ENCODE peak calls at places on chromosomes 1 and 21, in five cellular contexts. Z is kidney glomerular epithelial cell, B is tibial nerve, G is neural progenitor cell, C is GM20000. V is an unnamed sample.

GRCh38 chr21:33018707-33019455 is 6.9 kb upstream of the OLIG2 start:
- DNase-seq in Z (no peak), B (no peak), G (no peak), C (no peak), V (no peak)

GRCh38 chr1:216616425-216616824 is 106.8 kb downstream of the ESRRG start:
- DNase-seq in C (no peak), Z (no peak), B (no peak), G (no peak), V (no peak)

GRCh38 chr1:155019377-155020245 is 14.0 kb downstream of the DCST2 start:
- DNase-seq in G (no peak), Z (no peak), C (no peak), B (no peak), V (no peak)

GRCh38 chr1:154874465-154874864 is 4.4 kb upstream of the KCNN3 start:
- DNase-seq in B (no peak), Z (no peak), C (peak), G (no peak), V (no peak)

GRCh38 chr1:231219422-231220401 is 21.3 kb upstream of the GNPAT start:
- DNase-seq in C (no peak), Z (peak), B (no peak), G (no peak), V (no peak)

GRCh38 chr21:36104306-36105300 is 30.3 kb upstream of the CBR3 start:
- DNase-seq in C (no peak), G (peak), B (peak), Z (peak), V (no peak)

GRCh38 chr1:14135070-14135469 is 435.1 kb downstream of the PRDM2 start:
- DNase-seq in C (no peak), B (no peak), Z (no peak), G (no peak), V (peak)

GRCh38 chr1:83741348-83741747 is 257.6 kb downstream of the TTLL7 start:
- DNase-seq in Z (peak), C (no peak), B (no peak), G (peak), V (no peak)

GRCh38 chr21:20971296-20971921 is 26.8 kb upstream of the NCAM2 start:
- DNase-seq in C (peak), G (peak), B (peak), Z (peak), V (peak)

GRCh38 chr1:162319510-162320160 is 57.0 kb downstream of the SPATA46 start:
- DNase-seq in Z (peak), G (no peak), B (no peak), C (no peak), V (no peak)

GRCh38 chr21:33858672-33859372 is 56.8 kb downstream of the ATP5PO start:
- DNase-seq in G (no peak), B (no peak), Z (no peak), C (no peak), V (no peak)

GRCh38 chr1:109877320-109877771 is 33.3 kb upstream of the CSF1 start:
- DNase-seq in C (no peak), B (peak), Z (peak), G (peak), V (no peak)

GRCh38 chr1:39409055-39409816 is 82.2 kb upstream of the BMP8A start:
- DNase-seq in C (no peak), Z (no peak), G (peak), B (peak), V (no peak)

GRCh38 chr1:233075045-233075444 is 124.6 kb downstream of the NTPCR start:
- DNase-seq in G (no peak), C (no peak), Z (peak), B (no peak), V (no peak)

GRCh38 chr1:93219443-93219842 is 38.9 kb downstream of the CCDC18 start:
- DNase-seq in Z (peak), C (peak), G (no peak), B (no peak), V (no peak)

GRCh38 chr1:112034277-112034676 is 44.8 kb upstream of the KCND3 start:
- DNase-seq in Z (no peak), B (no peak), C (no peak), G (no peak), V (no peak)

GRCh38 chr1:233514946-233515391 is 98.9 kb upstream of the KCNK1 start:
- DNase-seq in G (no peak), Z (no peak), C (no peak), B (no peak), V (no peak)

GRCh38 chr1:245677446-245678240 is 522.9 kb downstream of the KIF26B start:
- DNase-seq in Z (no peak), C (no peak), G (no peak), B (no peak), V (no peak)

GRCh38 chr1:47984175-47984789 is 12.9 kb downstream of the TRABD2B start:
- DNase-seq in C (no peak), Z (no peak), B (no peak), G (peak), V (no peak)

GRCh38 chr1:232486006-232486405 is 143.9 kb downstream of the SIPA1L2 start:
- DNase-seq in C (no peak), G (no peak), Z (no peak), B (no peak), V (no peak)

GRCh38 chr1:215282557-215282956 is 200.0 kb downstream of the KCNK2 start:
- DNase-seq in C (no peak), B (no peak), Z (peak), G (no peak), V (no peak)

GRCh38 chr21:25080161-25080560 is 527.1 kb downstream of the MRPL39 start:
- DNase-seq in Z (no peak), G (no peak), C (no peak), B (no peak), V (no peak)

GRCh38 chr1:243470492-243470891 is 214.7 kb downstream of the SDCCAG8 start:
- DNase-seq in G (peak), Z (no peak), B (no peak), C (no peak), V (no peak)

GRCh38 chr1:201800246-201800645 is 28.7 kb upstream of the IPO9 start:
- DNase-seq in B (no peak), Z (no peak), C (no peak), G (no peak), V (no peak)

GRCh38 chr1:204837440-204838084 is 33.1 kb upstream of the NFASC start:
- DNase-seq in B (no peak), G (peak), Z (peak), C (peak), V (no peak)

GRCh38 chr1:26357121-26357602 is 3.2 kb upstream of the CRYBG2 start:
- DNase-seq in G (no peak), Z (no peak), B (no peak), C (no peak), V (no peak)

GRCh38 chr1:115530407-115530806 is 111.4 kb upstream of the VANGL1 start:
- DNase-seq in G (no peak), Z (no peak), B (no peak), C (no peak), V (peak)

GRCh38 chr1:20470174-20470573 is 15.8 kb downstream of the CAMK2N1 start:
- DNase-seq in Z (peak), C (no peak), G (no peak), B (no peak), V (no peak)

GRCh38 chr1:92544756-92545165 is 58.0 kb upstream of the GFI1 start:
- DNase-seq in G (no peak), C (no peak), B (no peak), Z (no peak), V (no peak)

GRCh38 chr1:160398823-160399222 is 1.5 kb upstream of the VANGL2 start:
- DNase-seq in C (no peak), Z (no peak), B (no peak), G (no peak), V (no peak)

GRCh38 chr1:161235957-161236775 is 1.8 kb downstream of the NR1I3 start:
- DNase-seq in G (no peak), B (no peak), C (no peak), Z (no peak), V (no peak)

GRCh38 chr1:93633313-93633712 is 48.3 kb downstream of the BCAR3 start:
- DNase-seq in Z (no peak), B (no peak), C (no peak), G (no peak), V (no peak)

GRCh38 chr1:3073520-3074296 is 4.7 kb downstream of the PRDM16 start:
- DNase-seq in Z (no peak), B (no peak), C (no peak), G (peak), V (no peak)

GRCh38 chr1:175742790-175743459 is 470 bp downstream of the TNR start:
- DNase-seq in Z (peak), C (peak), G (peak), B (no peak), V (peak)

GRCh38 chr1:32242341-32242851 is 4.6 kb upstream of the FAM167B start:
- DNase-seq in Z (no peak), C (peak), B (no peak), G (peak), V (no peak)

GRCh38 chr1:44642925-44643324 is 31.4 kb downstream of the TMEM53 start:
- DNase-seq in Z (no peak), C (no peak), G (no peak), B (no peak), V (no peak)

GRCh38 chr1:110346690-110347089 is 7.5 kb downstream of the RBM15 start:
- DNase-seq in G (peak), Z (no peak), B (no peak), C (no peak), V (no peak)

GRCh38 chr1:245823408-245824147 is 668.8 kb downstream of the KIF26B start:
- DNase-seq in G (no peak), Z (no peak), C (no peak), B (no peak), V (no peak)

GRCh38 chr1:205355054-205355453 is 1.7 kb downstream of the KLHDC8A start:
- DNase-seq in G (no peak), Z (no peak), B (no peak), C (no peak), V (no peak)

V was measured in LNCaP clone FGC.